ENCODE peak calls at places on chromosomes 5 and 9, in five cellular contexts. Q is NCI-H1436; H is left ventricle myocardium superior; O is SW 1271; L is stimulated activated CD4-positive, alpha-beta T cell treated with anti-CD3 and anti-CD28 coated beads, Interleukin-1b, Interleukin-23, amount 100 ng/mL, for 1 hour. J is an unnamed sample.

GRCh38 chr5:26932238-26932637 is 106.1 kb downstream of the CDH9 start:
- DNase-seq in H (no peak), O (no peak), Q (no peak), L (no peak), J (no peak)

GRCh38 chr5:131521252-131521651 is 113.8 kb downstream of the RAPGEF6 start:
- DNase-seq in Q (no peak), H (no peak), L (no peak), O (no peak), J (no peak)

GRCh38 chr9:126319651-126320050 is 7.0 kb upstream of the MVB12B start:
- DNase-seq in H (no peak), O (no peak), L (no peak), Q (no peak), J (no peak)

GRCh38 chr9:80866576-80867227 is 822.6 kb downstream of the TLE1 start:
- DNase-seq in Q (no peak), L (no peak), O (peak; percentile 7), H (no peak), J (no peak)

GRCh38 chr9:33403941-33404781 is 1.8 kb upstream of the AQP7 start:
- DNase-seq in L (no peak), H (no peak), Q (no peak), O (no peak), J (no peak)

GRCh38 chr5:318931-319601 is 2.4 kb upstream of the AHRR start:
- DNase-seq in O (no peak), H (no peak), L (no peak), Q (no peak), J (peak; percentile 20)

GRCh38 chr5:125310749-125311148 is 564.3 kb upstream of the ZNF608 start:
- DNase-seq in Q (no peak), H (no peak), L (no peak), O (no peak), J (no peak)

GRCh38 chr5:114952876-114953275 is 216.8 kb downstream of the TRIM36 start:
- DNase-seq in Q (no peak), H (no peak), L (no peak), O (no peak), J (no peak)

GRCh38 chr5:133758641-133759040 is 146.3 kb upstream of the FSTL4 start:
- DNase-seq in L (no peak), O (no peak), H (no peak), Q (no peak), J (no peak)

GRCh38 chr9:103183569-103184191 is 188.5 kb downstream of the CYLC2 start:
- DNase-seq in L (no peak), Q (peak; percentile 28), O (no peak), H (peak; percentile 34), J (no peak)

GRCh38 chr5:157282150-157282549 is 16.2 kb downstream of the CYFIP2 start:
- DNase-seq in H (no peak), L (no peak), O (no peak), Q (no peak), J (no peak)

GRCh38 chr5:135199919-135200318 is 165.9 kb upstream of the PITX1 start:
- DNase-seq in O (no peak), L (no peak), H (no peak), Q (no peak), J (no peak)